ENCODE peak calls at places on chromosomes 6 and 20, in five cellular contexts. F, N, O, Y and K are unnamed samples.

GRCh38 chr6:45586216-45587171 is 208.8 kb upstream of the SUPT3H start:
- DNase-seq in F (no peak), N (peak; percentile 9), O (no peak), Y (no peak), K (no peak)

GRCh38 chr6:121849477-121849876 is 414.0 kb downstream of the GJA1 start:
- DNase-seq in F (peak; percentile 79), N (peak; percentile 57), O (peak; percentile 52), Y (peak; percentile 53), K (no peak)

GRCh38 chr20:53865905-53866786 is 204.2 kb downstream of the BCAS1 start:
- DNase-seq in F (peak; percentile 69), N (peak; percentile 71), O (no peak), Y (no peak), K (peak; percentile 70)

GRCh38 chr6:83518946-83519489 is 6.7 kb downstream of the PRSS35 start:
- DNase-seq in F (peak; percentile 61), N (no peak), O (no peak), Y (no peak), K (no peak)

GRCh38 chr20:7723284-7723683 is 217.0 kb downstream of the HAO1 start:
- DNase-seq in F (peak; percentile 90), N (no peak), O (no peak), Y (no peak), K (no peak)

GRCh38 chr6:157253017-157253416 is 70.3 kb downstream of the TMEM242 start:
- DNase-seq in F (no peak), N (no peak), O (no peak), Y (no peak), K (no peak)

GRCh38 chr6:137202078-137202477 is 17.1 kb downstream of the IFNGR1 start:
- DNase-seq in F (no peak), N (no peak), O (no peak), Y (no peak), K (no peak)

GRCh38 chr6:15901141-15902115 is 227.5 kb upstream of the MYLIP start:
- DNase-seq in F (no peak), N (peak; percentile 90), O (peak; percentile 48), Y (no peak), K (no peak)

GRCh38 chr6:106118835-106119443 is 32.8 kb downstream of the PRDM1 start:
- DNase-seq in F (no peak), N (no peak), O (no peak), Y (no peak), K (no peak)

GRCh38 chr6:91352285-91352684 is 765.4 kb upstream of the MAP3K7 start:
- DNase-seq in F (no peak), N (no peak), O (no peak), Y (no peak), K (no peak)

GRCh38 chr20:58708246-58708931 is 15.8 kb downstream of the NPEPL1 start:
- DNase-seq in F (no peak), N (no peak), O (no peak), Y (no peak), K (no peak)

GRCh38 chr20:51767867-51768758 is at the start of gene ATP9A:
- DNase-seq in F (no peak), N (no peak), O (no peak), Y (no peak), K (no peak)

GRCh38 chr20:49812463-49813304 is at the start of gene SLC9A8:
- DNase-seq in F (peak; percentile 92), N (peak; percentile 92), O (peak; percentile 92), Y (peak; percentile 58), K (peak; percentile 69)

GRCh38 chr6:4941782-4942672 is 61.8 kb downstream of the RPP40 start:
- DNase-seq in F (peak; percentile 98), N (no peak), O (no peak), Y (peak; percentile 45), K (peak; percentile 85)

GRCh38 chr6:10193321-10193720 is 221.6 kb downstream of the TFAP2A start:
- DNase-seq in F (no peak), N (no peak), O (no peak), Y (no peak), K (no peak)

GRCh38 chr20:43942213-43942590 is 27.6 kb downstream of the TOX2 start:
- DNase-seq in F (no peak), N (no peak), O (no peak), Y (no peak), K (no peak)

GRCh38 chr20:56257604-56258003 is 9.1 kb downstream of the MC3R start:
- DNase-seq in F (no peak), N (no peak), O (no peak), Y (no peak), K (no peak)

GRCh38 chr6:134446901-134447300 is 129.0 kb upstream of the SGK1 start:
- DNase-seq in F (peak; percentile 66), N (no peak), O (no peak), Y (no peak), K (no peak)

GRCh38 chr20:21523398-21523868 is 9.6 kb upstream of the NKX2-2 start:
- DNase-seq in F (no peak), N (no peak), O (no peak), Y (no peak), K (no peak)

GRCh38 chr6:18742406-18742805 is 355.3 kb downstream of the RNF144B start:
- DNase-seq in F (peak; percentile 81), N (no peak), O (no peak), Y (no peak), K (no peak)

GRCh38 chr20:57383447-57384347 is 7.5 kb upstream of the RBM38 start:
- DNase-seq in F (no peak), N (peak; percentile 58), O (no peak), Y (no peak), K (no peak)

GRCh38 chr6:166351715-166352285 is 9.5 kb upstream of the SFT2D1 start:
- DNase-seq in F (no peak), N (peak; percentile 10), O (no peak), Y (no peak), K (no peak)

GRCh38 chr6:27810768-27811298 is 101.4 kb downstream of the OR2B2 start:
- DNase-seq in F (no peak), N (peak; percentile 80), O (no peak), Y (no peak), K (no peak)

GRCh38 chr20:46255440-46256104 is 52.7 kb downstream of the CDH22 start:
- DNase-seq in F (peak; percentile 16), N (no peak), O (peak; percentile 35), Y (peak; percentile 69), K (no peak)

GRCh38 chr20:36827541-36828279 is 48.2 kb upstream of the TLDC2 start:
- DNase-seq in F (no peak), N (no peak), O (no peak), Y (no peak), K (no peak)

GRCh38 chr6:47145212-47145611 is 103.1 kb upstream of the ADGRF1 start:
- DNase-seq in F (peak; percentile 45), N (no peak), O (no peak), Y (no peak), K (no peak)

GRCh38 chr6:137715589-137716045 is 151.4 kb upstream of the TNFAIP3 start:
- DNase-seq in F (no peak), N (no peak), O (no peak), Y (no peak), K (no peak)

GRCh38 chr6:84867521-84867920 is 103.1 kb upstream of the TBX18 start:
- DNase-seq in F (peak; percentile 90), N (no peak), O (no peak), Y (no peak), K (no peak)

DNA sequence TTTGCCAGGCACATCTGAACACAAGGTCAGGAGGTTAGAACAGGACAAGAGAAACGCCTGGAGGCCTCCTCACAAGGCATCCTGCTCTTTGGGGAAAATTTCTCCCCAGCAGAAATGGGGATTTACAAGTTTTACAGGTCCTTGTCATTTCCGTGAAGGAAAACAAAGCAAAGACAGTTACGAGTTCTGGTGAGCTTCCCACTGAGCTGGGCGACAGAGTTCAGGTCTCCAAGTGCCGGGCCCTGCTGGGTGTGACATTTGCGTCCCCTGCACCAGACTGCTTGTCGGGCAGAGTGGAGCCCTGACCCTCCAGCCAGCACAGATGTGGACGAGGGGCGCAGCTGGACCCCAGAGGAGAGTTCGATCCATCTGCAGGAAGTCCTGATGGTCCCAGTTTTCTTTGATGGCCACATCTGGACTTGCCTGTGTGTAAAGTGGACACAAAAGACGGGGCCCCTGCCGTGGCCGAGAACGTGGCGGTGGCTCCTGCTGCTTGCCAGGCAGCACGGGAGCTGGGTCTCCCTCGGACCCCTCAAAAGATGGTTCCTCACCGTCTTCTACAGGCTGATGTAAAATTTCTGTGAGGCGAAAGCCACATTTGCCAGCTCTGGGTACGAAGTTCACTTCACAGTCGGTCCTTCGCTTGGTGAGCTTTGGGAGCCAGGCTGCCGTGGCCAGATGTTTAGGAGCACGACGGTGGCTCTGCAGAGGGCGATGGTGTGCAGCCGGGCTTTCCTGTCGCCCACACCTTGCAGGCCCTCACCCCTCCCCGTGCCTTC is 5.2 kb upstream of the ADRM1 start:
- DNase-seq in F (no peak), N (no peak), O (no peak), Y (no peak), K (no peak)
- TF ChIP-seq CTCF in F (no peak), N (no peak), O (no peak), Y (peak; percentile 13), K (no peak)

GRCh38 chr6:151242420-151242841 is 2.7 kb downstream of the AKAP12 start:
- DNase-seq in F (peak; percentile 26), N (no peak), O (no peak), Y (no peak), K (no peak)

GRCh38 chr6:151241853-151242252 is 2.1 kb downstream of the AKAP12 start:
- DNase-seq in F (no peak), N (no peak), O (no peak), Y (no peak), K (no peak)

GRCh38 chr6:151239603-151240035 is at the start of gene AKAP12:
- DNase-seq in F (peak; percentile 68), N (no peak), O (peak; percentile 43), Y (no peak), K (peak; percentile 24)

GRCh38 chr6:151240036-151240685 is 394 bp downstream of the AKAP12 start:
- DNase-seq in F (peak; percentile 83), N (no peak), O (peak; percentile 91), Y (peak; percentile 59), K (peak; percentile 61)

DNA sequence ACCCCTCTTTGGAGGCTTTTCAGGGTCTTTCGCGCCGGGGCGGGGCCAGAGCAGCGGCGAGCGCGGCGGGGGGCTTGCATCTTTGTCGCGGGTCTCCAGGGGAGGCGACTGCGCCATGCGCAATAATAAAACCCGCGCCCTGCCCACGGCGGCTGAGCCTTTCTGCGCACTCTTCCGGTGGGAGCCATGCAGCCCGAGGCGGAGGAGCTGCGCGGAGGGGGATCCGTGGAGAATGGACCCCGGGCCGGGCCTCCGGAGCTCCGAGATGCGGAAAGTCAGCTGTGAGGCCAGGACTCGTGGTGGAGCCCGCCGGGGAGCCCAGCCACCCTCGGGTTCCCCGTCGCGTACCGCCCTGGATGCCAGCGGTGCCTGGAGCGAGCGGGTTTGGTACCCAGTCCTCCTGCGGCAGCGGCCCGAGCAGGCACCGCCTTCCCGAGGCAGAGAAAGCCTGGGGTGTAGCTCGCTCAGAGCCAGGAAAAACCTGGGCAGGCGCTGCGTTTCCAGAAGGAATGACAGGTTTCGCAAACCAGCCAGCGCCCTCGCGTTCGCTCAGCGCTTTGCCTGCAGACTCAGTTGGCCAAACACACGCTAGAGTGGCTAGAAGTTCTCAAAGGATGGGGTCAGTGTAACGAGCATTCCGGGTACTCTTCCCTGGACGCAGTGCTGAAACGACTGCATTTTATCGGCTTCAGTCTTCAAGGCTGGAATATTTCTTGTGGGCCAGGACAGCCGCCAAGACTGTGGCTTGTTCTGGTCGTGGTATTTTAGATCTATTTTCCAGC is 1.3 kb downstream of the AKAP12 start:
- DNase-seq in F (peak; percentile 67), N (no peak), O (peak; percentile 50), Y (no peak), K (peak; percentile 35)
- TF ChIP-seq CTCF in F (no peak), N (no peak), O (no peak), Y (no peak), K (no peak)

GRCh38 chr6:39301606-39302005 is 12.6 kb downstream of the KCNK17 start:
- DNase-seq in F (no peak), N (no peak), O (no peak), Y (peak; percentile 41), K (no peak)
- TF ChIP-seq CTCF in F (peak; percentile 26), N (peak; percentile 18), O (no peak), Y (peak; percentile 74), K (peak; percentile 26)

GRCh38 chr6:33078919-33079521 is 3.2 kb downstream of the HLA-DPB1 start:
- DNase-seq in F (no peak), N (no peak), O (no peak), Y (no peak), K (no peak)
- TF ChIP-seq CTCF in F (no peak), N (no peak), O (no peak), Y (no peak), K (no peak)